ENCODE peak calls at places on chromosomes 4 and X, in five cellular contexts. One of them, this sample, is unnamed.

GRCh38 chr4:108135549-108136209 is 33.1 kb downstream of the LEF1 start:
- DNase-seq in HS-5: no peak
- DNase-seq in stimulated activated CD4-positive, alpha-beta T cell treated with anti-CD3 and anti-CD28 coated beads, Interleukin-4, amount 100 ng/mL, for 1 hour: no peak
- DNase-seq in tibial nerve: no peak
- DNase-seq in RPMI8226: no peak
- DNase-seq in this sample: no peak

GRCh38 chrX:104193485-104193884 is 27.2 kb downstream of the FAM199X start:
- DNase-seq in stimulated activated CD4-positive, alpha-beta T cell treated with anti-CD3 and anti-CD28 coated beads, Interleukin-4, amount 100 ng/mL, for 1 hour: no peak
- DNase-seq in tibial nerve: no peak
- DNase-seq in HS-5: no peak
- DNase-seq in RPMI8226: no peak
- DNase-seq in this sample: no peak

GRCh38 chr4:182147391-182147790 is 95.8 kb upstream of the TENM3 start:
- DNase-seq in RPMI8226: no peak
- DNase-seq in HS-5: no peak
- DNase-seq in tibial nerve: no peak
- DNase-seq in stimulated activated CD4-positive, alpha-beta T cell treated with anti-CD3 and anti-CD28 coated beads, Interleukin-4, amount 100 ng/mL, for 1 hour: no peak
- DNase-seq in this sample: no peak

GRCh38 chr4:2246384-2247127 is 4.6 kb upstream of the HAUS3 start:
- DNase-seq in RPMI8226: no peak
- DNase-seq in tibial nerve: no peak
- DNase-seq in stimulated activated CD4-positive, alpha-beta T cell treated with anti-CD3 and anti-CD28 coated beads, Interleukin-4, amount 100 ng/mL, for 1 hour: no peak
- DNase-seq in HS-5: no peak
- DNase-seq in this sample: no peak

GRCh38 chrX:22097295-22097694 is 65.2 kb downstream of the PHEX start:
- DNase-seq in stimulated activated CD4-positive, alpha-beta T cell treated with anti-CD3 and anti-CD28 coated beads, Interleukin-4, amount 100 ng/mL, for 1 hour: no peak
- DNase-seq in HS-5: peak
- DNase-seq in RPMI8226: no peak
- DNase-seq in tibial nerve: peak
- DNase-seq in this sample: no peak

GRCh38 chr4:154018659-154019058 is 229.8 kb upstream of the SFRP2 start:
- DNase-seq in tibial nerve: no peak
- DNase-seq in HS-5: no peak
- DNase-seq in RPMI8226: peak
- DNase-seq in stimulated activated CD4-positive, alpha-beta T cell treated with anti-CD3 and anti-CD28 coated beads, Interleukin-4, amount 100 ng/mL, for 1 hour: peak
- DNase-seq in this sample: no peak

GRCh38 chrX:2135421-2135820 is 365.4 kb downstream of the DHRSX start:
- DNase-seq in stimulated activated CD4-positive, alpha-beta T cell treated with anti-CD3 and anti-CD28 coated beads, Interleukin-4, amount 100 ng/mL, for 1 hour: no peak
- DNase-seq in RPMI8226: no peak
- DNase-seq in HS-5: no peak
- DNase-seq in tibial nerve: no peak
- DNase-seq in this sample: no peak

GRCh38 chr4:72314869-72315268 is 254.2 kb downstream of the ADAMTS3 start:
- DNase-seq in stimulated activated CD4-positive, alpha-beta T cell treated with anti-CD3 and anti-CD28 coated beads, Interleukin-4, amount 100 ng/mL, for 1 hour: no peak
- DNase-seq in tibial nerve: peak
- DNase-seq in RPMI8226: no peak
- DNase-seq in HS-5: no peak
- DNase-seq in this sample: no peak

GRCh38 chr4:18931643-18932373 is 910.3 kb upstream of the LCORL start:
- DNase-seq in RPMI8226: no peak
- DNase-seq in stimulated activated CD4-positive, alpha-beta T cell treated with anti-CD3 and anti-CD28 coated beads, Interleukin-4, amount 100 ng/mL, for 1 hour: no peak
- DNase-seq in HS-5: no peak
- DNase-seq in tibial nerve: no peak
- DNase-seq in this sample: no peak

GRCh38 chr4:68780232-68780631 is 35.6 kb upstream of the UGT2B10 start:
- DNase-seq in HS-5: no peak
- DNase-seq in RPMI8226: no peak
- DNase-seq in tibial nerve: no peak
- DNase-seq in stimulated activated CD4-positive, alpha-beta T cell treated with anti-CD3 and anti-CD28 coated beads, Interleukin-4, amount 100 ng/mL, for 1 hour: no peak
- DNase-seq in this sample: no peak

GRCh38 chr4:101211146-101211553 is 136.2 kb downstream of the PPP3CA start:
- DNase-seq in HS-5: no peak
- DNase-seq in RPMI8226: no peak
- DNase-seq in tibial nerve: no peak
- DNase-seq in stimulated activated CD4-positive, alpha-beta T cell treated with anti-CD3 and anti-CD28 coated beads, Interleukin-4, amount 100 ng/mL, for 1 hour: no peak
- DNase-seq in this sample: no peak

GRCh38 chr4:138602664-138603063 is 360.5 kb upstream of the SLC7A11 start:
- DNase-seq in tibial nerve: no peak
- DNase-seq in HS-5: no peak
- DNase-seq in stimulated activated CD4-positive, alpha-beta T cell treated with anti-CD3 and anti-CD28 coated beads, Interleukin-4, amount 100 ng/mL, for 1 hour: no peak
- DNase-seq in RPMI8226: no peak
- DNase-seq in this sample: no peak

GRCh38 chrX:57121162-57121741 is at the start of gene SPIN2B:
- DNase-seq in stimulated activated CD4-positive, alpha-beta T cell treated with anti-CD3 and anti-CD28 coated beads, Interleukin-4, amount 100 ng/mL, for 1 hour: peak
- DNase-seq in tibial nerve: peak
- DNase-seq in HS-5: peak
- DNase-seq in RPMI8226: peak
- DNase-seq in this sample: peak

GRCh38 chrX:30887721-30888120 is 1.3 kb downstream of the TAB3 start:
- DNase-seq in stimulated activated CD4-positive, alpha-beta T cell treated with anti-CD3 and anti-CD28 coated beads, Interleukin-4, amount 100 ng/mL, for 1 hour: peak
- DNase-seq in tibial nerve: no peak
- DNase-seq in HS-5: no peak
- DNase-seq in RPMI8226: no peak
- DNase-seq in this sample: no peak